ENCODE peak calls at places on chromosomes 7 and 10, in eight cellular contexts. F is heart left ventricle; M is memory B cell; B is MV-4-11; K is endothelial cell; T is H4; P is stimulated activated CD4-positive, alpha-beta T cell treated with anti-CD3 and anti-CD28 coated beads, Interleukin-15, amount 100 ng/mL, for 24 hours; D is stimulated activated CD8-positive, alpha-beta memory T cell treated with anti-CD3 and anti-CD28 coated beads, Interleukin-4, amount 100 ng/mL, for 1 hour. J is an unnamed sample.

GRCh38 chr7:2936891-2937580 is 92.9 kb upstream of the GNA12 start:
- DNase-seq in T (no peak), D (no peak), P (no peak), M (no peak), K (no peak), B (no peak), F (no peak), J (peak; percentile 13)

GRCh38 chr7:70571986-70572385 is 560.0 kb upstream of the GALNT17 start:
- DNase-seq in B (no peak), T (peak; percentile 42), F (peak; percentile 51), D (no peak), P (no peak), K (no peak), M (no peak), J (peak; percentile 55)

GRCh38 chr10:107391901-107392300 is 227.4 kb upstream of the SORCS1 start:
- DNase-seq in P (no peak), T (no peak), F (no peak), D (no peak), B (no peak), M (no peak), K (no peak), J (no peak)

GRCh38 chr7:140003913-140004382 is 58.8 kb downstream of the PARP12 start:
- DNase-seq in F (no peak), K (peak; percentile 72), P (peak; percentile 50), D (peak; percentile 2), M (peak; percentile 38), T (peak; percentile 68), B (peak; percentile 82), J (no peak)

GRCh38 chr10:118961401-118961800 is 68.1 kb upstream of the NANOS1 start:
- DNase-seq in P (no peak), B (no peak), K (no peak), F (no peak), D (no peak), M (no peak), T (no peak), J (no peak)

GRCh38 chr10:5665380-5666323 is 743 bp downstream of the ASB13 start:
- DNase-seq in K (no peak), F (peak; percentile 60), B (peak; percentile 60), M (no peak), D (no peak), P (no peak), T (no peak), J (peak; percentile 65)

GRCh38 chr7:152674860-152675760 is 831 bp downstream of the XRCC2 start:
- DNase-seq in D (no peak), F (no peak), T (peak; percentile 59), P (peak; percentile 43), B (peak; percentile 8), M (no peak), K (no peak), J (no peak)

GRCh38 chr7:82975811-82976468 is 186.7 kb downstream of the PCLO start:
- DNase-seq in T (no peak), F (no peak), B (no peak), P (no peak), K (no peak), M (no peak), D (no peak), J (no peak)

GRCh38 chr10:26448706-26449435 is 10.7 kb downstream of the APBB1IP start:
- DNase-seq in F (no peak), T (no peak), M (peak; percentile 72), K (no peak), B (peak; percentile 64), D (peak; percentile 51), P (peak; percentile 63), J (no peak)

GRCh38 chr7:116988363-116988989 is 35.2 kb downstream of the ST7 start:
- DNase-seq in B (peak; percentile 4), T (no peak), D (no peak), F (no peak), K (no peak), P (no peak), M (no peak), J (no peak)

J was measured in left ventricle myocardium superior.